ENCODE peak calls at places on chromosomes 11 and 22, in six cellular contexts. One of them, this sample, is unnamed.
A peak's percentile ranks its signal among the peaks of the same experiment; 100 is the strongest.

GRCh38 chr22:46239261-46240048 is 10.6 kb downstream of the CDPF1 start:
- DNase-seq in heart left ventricle: no peak
- DNase-seq in posterior cingulate gyrus: peak; percentile 39
- DNase-seq in NCI-H1105: no peak
- DNase-seq in activated CD4-positive, alpha-beta T cell treated with anti-CD3 and anti-CD28 coated beads, Interleukin-2, amount 50 U/mL, for 1 hour: no peak
- DNase-seq in iris pigment epithelial cell: no peak
- DNase-seq in this sample: no peak

GRCh38 chr11:62574363-62575057 is 819 bp upstream of the EEF1G start:
- DNase-seq in heart left ventricle: peak; percentile 59
- DNase-seq in posterior cingulate gyrus: no peak
- DNase-seq in NCI-H1105: peak; percentile 32
- DNase-seq in activated CD4-positive, alpha-beta T cell treated with anti-CD3 and anti-CD28 coated beads, Interleukin-2, amount 50 U/mL, for 1 hour: no peak
- DNase-seq in iris pigment epithelial cell: no peak
- DNase-seq in this sample: no peak

GRCh38 chr11:16843307-16843706 is 104.9 kb downstream of the C11orf58 start:
- DNase-seq in heart left ventricle: no peak
- DNase-seq in posterior cingulate gyrus: no peak
- DNase-seq in NCI-H1105: peak; percentile 84
- DNase-seq in activated CD4-positive, alpha-beta T cell treated with anti-CD3 and anti-CD28 coated beads, Interleukin-2, amount 50 U/mL, for 1 hour: no peak
- DNase-seq in iris pigment epithelial cell: no peak
- DNase-seq in this sample: no peak

GRCh38 chr11:3994030-3994640 is 100.5 kb upstream of the RRM1 start:
- DNase-seq in heart left ventricle: no peak
- DNase-seq in posterior cingulate gyrus: no peak
- DNase-seq in NCI-H1105: no peak
- DNase-seq in activated CD4-positive, alpha-beta T cell treated with anti-CD3 and anti-CD28 coated beads, Interleukin-2, amount 50 U/mL, for 1 hour: no peak
- DNase-seq in iris pigment epithelial cell: peak; percentile 8
- DNase-seq in this sample: no peak

GRCh38 chr11:65719887-65720236 is 736 bp downstream of the RNASEH2C start:
- DNase-seq in heart left ventricle: no peak
- DNase-seq in posterior cingulate gyrus: peak; percentile 77
- DNase-seq in NCI-H1105: no peak
- DNase-seq in activated CD4-positive, alpha-beta T cell treated with anti-CD3 and anti-CD28 coated beads, Interleukin-2, amount 50 U/mL, for 1 hour: no peak
- DNase-seq in iris pigment epithelial cell: peak; percentile 62
- DNase-seq in this sample: no peak

GRCh38 chr11:95074806-95075563 is 8.3 kb downstream of the SRSF8 start:
- DNase-seq in heart left ventricle: peak; percentile 88
- DNase-seq in posterior cingulate gyrus: peak; percentile 80
- DNase-seq in NCI-H1105: peak; percentile 57
- DNase-seq in activated CD4-positive, alpha-beta T cell treated with anti-CD3 and anti-CD28 coated beads, Interleukin-2, amount 50 U/mL, for 1 hour: no peak
- DNase-seq in iris pigment epithelial cell: no peak
- DNase-seq in this sample: no peak

GRCh38 chr11:94405062-94405461 is 3.8 kb upstream of the GPR83 start:
- DNase-seq in heart left ventricle: no peak
- DNase-seq in posterior cingulate gyrus: no peak
- DNase-seq in NCI-H1105: no peak
- DNase-seq in activated CD4-positive, alpha-beta T cell treated with anti-CD3 and anti-CD28 coated beads, Interleukin-2, amount 50 U/mL, for 1 hour: no peak
- DNase-seq in iris pigment epithelial cell: no peak
- DNase-seq in this sample: no peak

GRCh38 chr22:37075822-37076433 is 24.4 kb downstream of the KCTD17 start:
- DNase-seq in heart left ventricle: no peak
- DNase-seq in posterior cingulate gyrus: no peak
- DNase-seq in NCI-H1105: no peak
- DNase-seq in activated CD4-positive, alpha-beta T cell treated with anti-CD3 and anti-CD28 coated beads, Interleukin-2, amount 50 U/mL, for 1 hour: no peak
- DNase-seq in iris pigment epithelial cell: no peak
- DNase-seq in this sample: no peak

GRCh38 chr11:76283190-76283589 is 76.9 kb upstream of the WNT11 start:
- DNase-seq in heart left ventricle: no peak
- DNase-seq in posterior cingulate gyrus: no peak
- DNase-seq in NCI-H1105: no peak
- DNase-seq in activated CD4-positive, alpha-beta T cell treated with anti-CD3 and anti-CD28 coated beads, Interleukin-2, amount 50 U/mL, for 1 hour: no peak
- DNase-seq in iris pigment epithelial cell: no peak
- DNase-seq in this sample: no peak

GRCh38 chr22:23402275-23403151 is 177.6 kb downstream of the IGLL1 start:
- DNase-seq in heart left ventricle: no peak
- DNase-seq in posterior cingulate gyrus: peak; percentile 88
- DNase-seq in NCI-H1105: no peak
- DNase-seq in activated CD4-positive, alpha-beta T cell treated with anti-CD3 and anti-CD28 coated beads, Interleukin-2, amount 50 U/mL, for 1 hour: peak; percentile 46
- DNase-seq in iris pigment epithelial cell: peak; percentile 53
- DNase-seq in this sample: peak; percentile 29

GRCh38 chr11:125945797-125946520 is at the start of gene VSIG10L2:
- DNase-seq in heart left ventricle: no peak
- DNase-seq in posterior cingulate gyrus: no peak
- DNase-seq in NCI-H1105: no peak
- DNase-seq in activated CD4-positive, alpha-beta T cell treated with anti-CD3 and anti-CD28 coated beads, Interleukin-2, amount 50 U/mL, for 1 hour: no peak
- DNase-seq in iris pigment epithelial cell: no peak
- DNase-seq in this sample: no peak

GRCh38 chr11:123561046-123561781 is 93.2 kb downstream of the SCN3B start:
- DNase-seq in heart left ventricle: peak; percentile 59
- DNase-seq in posterior cingulate gyrus: peak; percentile 93
- DNase-seq in NCI-H1105: peak; percentile 14
- DNase-seq in activated CD4-positive, alpha-beta T cell treated with anti-CD3 and anti-CD28 coated beads, Interleukin-2, amount 50 U/mL, for 1 hour: no peak
- DNase-seq in iris pigment epithelial cell: peak; percentile 45
- DNase-seq in this sample: no peak

GRCh38 chr11:48170840-48171233 is 45.8 kb upstream of the OR4B1 start:
- DNase-seq in heart left ventricle: no peak
- DNase-seq in posterior cingulate gyrus: no peak
- DNase-seq in NCI-H1105: no peak
- DNase-seq in activated CD4-positive, alpha-beta T cell treated with anti-CD3 and anti-CD28 coated beads, Interleukin-2, amount 50 U/mL, for 1 hour: no peak
- DNase-seq in iris pigment epithelial cell: peak; percentile 30
- DNase-seq in this sample: no peak

GRCh38 chr11:115784796-115785521 is 280.7 kb upstream of the CADM1 start:
- DNase-seq in heart left ventricle: peak; percentile 64
- DNase-seq in posterior cingulate gyrus: no peak
- DNase-seq in NCI-H1105: peak; percentile 70
- DNase-seq in activated CD4-positive, alpha-beta T cell treated with anti-CD3 and anti-CD28 coated beads, Interleukin-2, amount 50 U/mL, for 1 hour: no peak
- DNase-seq in iris pigment epithelial cell: no peak
- DNase-seq in this sample: no peak

GRCh38 chr22:45284705-45285305 is at the start of gene UPK3A:
- DNase-seq in heart left ventricle: peak; percentile 77
- DNase-seq in posterior cingulate gyrus: peak; percentile 87
- DNase-seq in NCI-H1105: no peak
- DNase-seq in activated CD4-positive, alpha-beta T cell treated with anti-CD3 and anti-CD28 coated beads, Interleukin-2, amount 50 U/mL, for 1 hour: peak; percentile 59
- DNase-seq in iris pigment epithelial cell: no peak
- DNase-seq in this sample: peak; percentile 40

GRCh38 chr11:89421718-89422117 is 69.5 kb downstream of the NOX4 start:
- DNase-seq in heart left ventricle: no peak
- DNase-seq in posterior cingulate gyrus: no peak
- DNase-seq in NCI-H1105: no peak
- DNase-seq in activated CD4-positive, alpha-beta T cell treated with anti-CD3 and anti-CD28 coated beads, Interleukin-2, amount 50 U/mL, for 1 hour: no peak
- DNase-seq in iris pigment epithelial cell: no peak
- DNase-seq in this sample: no peak

GRCh38 chr11:875203-875602 is 32.6 kb downstream of the TSPAN4 start:
- DNase-seq in heart left ventricle: no peak
- DNase-seq in posterior cingulate gyrus: no peak
- DNase-seq in NCI-H1105: no peak
- DNase-seq in activated CD4-positive, alpha-beta T cell treated with anti-CD3 and anti-CD28 coated beads, Interleukin-2, amount 50 U/mL, for 1 hour: no peak
- DNase-seq in iris pigment epithelial cell: no peak
- DNase-seq in this sample: no peak

GRCh38 chr11:31690041-31690440 is 121.1 kb downstream of the PAX6 start:
- DNase-seq in heart left ventricle: no peak
- DNase-seq in posterior cingulate gyrus: no peak
- DNase-seq in NCI-H1105: no peak
- DNase-seq in activated CD4-positive, alpha-beta T cell treated with anti-CD3 and anti-CD28 coated beads, Interleukin-2, amount 50 U/mL, for 1 hour: no peak
- DNase-seq in iris pigment epithelial cell: peak; percentile 31
- DNase-seq in this sample: no peak

GRCh38 chr11:109132539-109132938 is 289.5 kb upstream of the C11orf87 start:
- DNase-seq in heart left ventricle: no peak
- DNase-seq in posterior cingulate gyrus: no peak
- DNase-seq in NCI-H1105: no peak
- DNase-seq in activated CD4-positive, alpha-beta T cell treated with anti-CD3 and anti-CD28 coated beads, Interleukin-2, amount 50 U/mL, for 1 hour: no peak
- DNase-seq in iris pigment epithelial cell: no peak
- DNase-seq in this sample: no peak

GRCh38 chr11:19723572-19724342 is 11.1 kb downstream of the NAV2 start:
- DNase-seq in heart left ventricle: no peak
- DNase-seq in posterior cingulate gyrus: no peak
- DNase-seq in NCI-H1105: no peak
- DNase-seq in activated CD4-positive, alpha-beta T cell treated with anti-CD3 and anti-CD28 coated beads, Interleukin-2, amount 50 U/mL, for 1 hour: peak; percentile 35
- DNase-seq in iris pigment epithelial cell: peak; percentile 72
- DNase-seq in this sample: peak; percentile 52

GRCh38 chr11:68541983-68542382 is 81.4 kb downstream of the PPP6R3 start:
- DNase-seq in heart left ventricle: peak; percentile 36
- DNase-seq in posterior cingulate gyrus: no peak
- DNase-seq in NCI-H1105: no peak
- DNase-seq in activated CD4-positive, alpha-beta T cell treated with anti-CD3 and anti-CD28 coated beads, Interleukin-2, amount 50 U/mL, for 1 hour: no peak
- DNase-seq in iris pigment epithelial cell: no peak
- DNase-seq in this sample: no peak

GRCh38 chr22:30947821-30948454 is 20.6 kb downstream of the MORC2 start:
- DNase-seq in heart left ventricle: no peak
- DNase-seq in posterior cingulate gyrus: no peak
- DNase-seq in NCI-H1105: peak; percentile 17
- DNase-seq in activated CD4-positive, alpha-beta T cell treated with anti-CD3 and anti-CD28 coated beads, Interleukin-2, amount 50 U/mL, for 1 hour: no peak
- DNase-seq in iris pigment epithelial cell: peak; percentile 61
- DNase-seq in this sample: no peak

GRCh38 chr22:35524966-35525686 is 15.5 kb upstream of the RASD2 start:
- DNase-seq in heart left ventricle: no peak
- DNase-seq in posterior cingulate gyrus: peak; percentile 89
- DNase-seq in NCI-H1105: peak; percentile 51
- DNase-seq in activated CD4-positive, alpha-beta T cell treated with anti-CD3 and anti-CD28 coated beads, Interleukin-2, amount 50 U/mL, for 1 hour: no peak
- DNase-seq in iris pigment epithelial cell: no peak
- DNase-seq in this sample: no peak

GRCh38 chr11:76811259-76811658 is 28.1 kb downstream of the TSKU start:
- DNase-seq in heart left ventricle: no peak
- DNase-seq in posterior cingulate gyrus: no peak
- DNase-seq in NCI-H1105: no peak
- DNase-seq in activated CD4-positive, alpha-beta T cell treated with anti-CD3 and anti-CD28 coated beads, Interleukin-2, amount 50 U/mL, for 1 hour: no peak
- DNase-seq in iris pigment epithelial cell: no peak
- DNase-seq in this sample: no peak

GRCh38 chr11:60305906-60306619 is 21.0 kb upstream of the MS4A6E start:
- DNase-seq in heart left ventricle: no peak
- DNase-seq in posterior cingulate gyrus: no peak
- DNase-seq in NCI-H1105: no peak
- DNase-seq in activated CD4-positive, alpha-beta T cell treated with anti-CD3 and anti-CD28 coated beads, Interleukin-2, amount 50 U/mL, for 1 hour: no peak
- DNase-seq in iris pigment epithelial cell: peak; percentile 8
- DNase-seq in this sample: no peak

GRCh38 chr11:62880231-62880802 is 379 bp upstream of the SLC3A2 start:
- DNase-seq in heart left ventricle: peak; percentile 77
- DNase-seq in posterior cingulate gyrus: peak; percentile 73
- DNase-seq in NCI-H1105: no peak
- DNase-seq in activated CD4-positive, alpha-beta T cell treated with anti-CD3 and anti-CD28 coated beads, Interleukin-2, amount 50 U/mL, for 1 hour: peak; percentile 11
- DNase-seq in iris pigment epithelial cell: peak; percentile 88
- DNase-seq in this sample: no peak